ENCODE peak calls at places on chromosomes 3 and 15, in ten cellular contexts. One of them, this sample, is unnamed.

GRCh38 chr15:26630857-26631256 is 142.0 kb downstream of the GABRB3 start:
- DNase-seq in choroid plexus epithelial cell: no peak
- DNase-seq in MCF 10A: no peak
- DNase-seq in PC-3: no peak
- DNase-seq in GM23338: peak; percentile 53
- DNase-seq in B cell: no peak
- DNase-seq in endothelial cell: no peak
- DNase-seq in WTC11: peak; percentile 33
- DNase-seq in fibroblast of lung: no peak
- DNase-seq in CD8-positive, alpha-beta T cell: no peak
- DNase-seq in this sample: no peak

GRCh38 chr3:39106281-39107055 is 959 bp downstream of the GORASP1 start:
- DNase-seq in choroid plexus epithelial cell: peak; percentile 62
- DNase-seq in MCF 10A: no peak
- DNase-seq in PC-3: peak; percentile 46
- DNase-seq in GM23338: peak; percentile 61
- DNase-seq in B cell: no peak
- DNase-seq in endothelial cell: no peak
- DNase-seq in WTC11: no peak
- DNase-seq in fibroblast of lung: peak; percentile 30
- DNase-seq in CD8-positive, alpha-beta T cell: no peak
- DNase-seq in this sample: no peak

GRCh38 chr3:49903451-49904424 is at the start of gene MST1R:
- DNase-seq in choroid plexus epithelial cell: peak; percentile 29
- DNase-seq in MCF 10A: peak; percentile 94
- DNase-seq in PC-3: peak; percentile 98
- DNase-seq in GM23338: peak; percentile 98
- DNase-seq in B cell: peak; percentile 95
- DNase-seq in endothelial cell: peak; percentile 70
- DNase-seq in WTC11: peak; percentile 94
- DNase-seq in fibroblast of lung: peak; percentile 12
- DNase-seq in CD8-positive, alpha-beta T cell: peak; percentile 81
- DNase-seq in this sample: peak; percentile 83

GRCh38 chr3:43328653-43329052 is 42.3 kb downstream of the SNRK start:
- DNase-seq in choroid plexus epithelial cell: no peak
- DNase-seq in MCF 10A: no peak
- DNase-seq in PC-3: no peak
- DNase-seq in GM23338: no peak
- DNase-seq in B cell: no peak
- DNase-seq in endothelial cell: no peak
- DNase-seq in WTC11: no peak
- DNase-seq in fibroblast of lung: no peak
- DNase-seq in CD8-positive, alpha-beta T cell: no peak
- DNase-seq in this sample: no peak

GRCh38 chr3:3628676-3629328 is 170.4 kb upstream of the LRRN1 start:
- DNase-seq in choroid plexus epithelial cell: no peak
- DNase-seq in MCF 10A: no peak
- DNase-seq in PC-3: no peak
- DNase-seq in GM23338: no peak
- DNase-seq in B cell: no peak
- DNase-seq in endothelial cell: no peak
- DNase-seq in WTC11: no peak
- DNase-seq in fibroblast of lung: no peak
- DNase-seq in CD8-positive, alpha-beta T cell: no peak
- DNase-seq in this sample: no peak

GRCh38 chr15:64274541-64274940 is 81.4 kb downstream of the CSNK1G1 start:
- DNase-seq in choroid plexus epithelial cell: peak; percentile 13
- DNase-seq in MCF 10A: no peak
- DNase-seq in PC-3: no peak
- DNase-seq in GM23338: no peak
- DNase-seq in B cell: no peak
- DNase-seq in endothelial cell: no peak
- DNase-seq in WTC11: no peak
- DNase-seq in fibroblast of lung: no peak
- DNase-seq in CD8-positive, alpha-beta T cell: no peak
- DNase-seq in this sample: no peak

GRCh38 chr3:181761906-181762305 is 50.2 kb downstream of the SOX2 start:
- DNase-seq in choroid plexus epithelial cell: no peak
- DNase-seq in MCF 10A: no peak
- DNase-seq in PC-3: no peak
- DNase-seq in GM23338: no peak
- DNase-seq in B cell: no peak
- DNase-seq in endothelial cell: no peak
- DNase-seq in WTC11: no peak
- DNase-seq in fibroblast of lung: no peak
- DNase-seq in CD8-positive, alpha-beta T cell: no peak
- DNase-seq in this sample: no peak

GRCh38 chr3:59935025-59935424 is 885.2 kb upstream of the CFAP20DC start:
- DNase-seq in choroid plexus epithelial cell: no peak
- DNase-seq in MCF 10A: no peak
- DNase-seq in PC-3: no peak
- DNase-seq in GM23338: no peak
- DNase-seq in B cell: no peak
- DNase-seq in endothelial cell: no peak
- DNase-seq in WTC11: no peak
- DNase-seq in fibroblast of lung: no peak
- DNase-seq in CD8-positive, alpha-beta T cell: no peak
- DNase-seq in this sample: no peak

GRCh38 chr15:58546635-58547627 is 115.1 kb downstream of the LIPC start:
- DNase-seq in choroid plexus epithelial cell: peak; percentile 79
- DNase-seq in MCF 10A: peak; percentile 90
- DNase-seq in PC-3: peak; percentile 96
- DNase-seq in GM23338: no peak
- DNase-seq in B cell: no peak
- DNase-seq in endothelial cell: no peak
- DNase-seq in WTC11: no peak
- DNase-seq in fibroblast of lung: peak; percentile 84
- DNase-seq in CD8-positive, alpha-beta T cell: no peak
- DNase-seq in this sample: no peak

GRCh38 chr3:43926073-43926472 is 235.3 kb downstream of the ABHD5 start:
- DNase-seq in choroid plexus epithelial cell: no peak
- DNase-seq in MCF 10A: no peak
- DNase-seq in PC-3: no peak
- DNase-seq in GM23338: peak; percentile 48
- DNase-seq in B cell: no peak
- DNase-seq in endothelial cell: no peak
- DNase-seq in WTC11: peak; percentile 38
- DNase-seq in fibroblast of lung: no peak
- DNase-seq in CD8-positive, alpha-beta T cell: no peak
- DNase-seq in this sample: no peak

GRCh38 chr3:100268156-100268555 is 7.4 kb downstream of the TBC1D23 start:
- DNase-seq in choroid plexus epithelial cell: no peak
- DNase-seq in MCF 10A: no peak
- DNase-seq in PC-3: no peak
- DNase-seq in GM23338: no peak
- DNase-seq in B cell: no peak
- DNase-seq in endothelial cell: no peak
- DNase-seq in WTC11: no peak
- DNase-seq in fibroblast of lung: peak; percentile 42
- DNase-seq in CD8-positive, alpha-beta T cell: no peak
- DNase-seq in this sample: no peak

GRCh38 chr3:126968995-126969385 is 13.9 kb upstream of the PLXNA1 start:
- DNase-seq in choroid plexus epithelial cell: no peak
- DNase-seq in MCF 10A: no peak
- DNase-seq in PC-3: no peak
- DNase-seq in GM23338: no peak
- DNase-seq in B cell: no peak
- DNase-seq in endothelial cell: no peak
- DNase-seq in WTC11: no peak
- DNase-seq in fibroblast of lung: no peak
- DNase-seq in CD8-positive, alpha-beta T cell: no peak
- DNase-seq in this sample: no peak

GRCh38 chr15:64683378-64683777 is 92.0 kb downstream of the RBPMS2 start:
- DNase-seq in choroid plexus epithelial cell: no peak
- DNase-seq in MCF 10A: no peak
- DNase-seq in PC-3: no peak
- DNase-seq in GM23338: no peak
- DNase-seq in B cell: no peak
- DNase-seq in endothelial cell: no peak
- DNase-seq in WTC11: no peak
- DNase-seq in fibroblast of lung: no peak
- DNase-seq in CD8-positive, alpha-beta T cell: no peak
- DNase-seq in this sample: no peak

GRCh38 chr3:148513066-148513671 is 184.5 kb upstream of the AGTR1 start:
- DNase-seq in choroid plexus epithelial cell: peak; percentile 57
- DNase-seq in MCF 10A: no peak
- DNase-seq in PC-3: no peak
- DNase-seq in GM23338: no peak
- DNase-seq in B cell: no peak
- DNase-seq in endothelial cell: no peak
- DNase-seq in WTC11: no peak
- DNase-seq in fibroblast of lung: peak; percentile 24
- DNase-seq in CD8-positive, alpha-beta T cell: no peak
- DNase-seq in this sample: no peak

GRCh38 chr3:56860948-56861347 is 59.2 kb upstream of the ARHGEF3 start:
- DNase-seq in choroid plexus epithelial cell: no peak
- DNase-seq in MCF 10A: no peak
- DNase-seq in PC-3: no peak
- DNase-seq in GM23338: no peak
- DNase-seq in B cell: no peak
- DNase-seq in endothelial cell: no peak
- DNase-seq in WTC11: no peak
- DNase-seq in fibroblast of lung: no peak
- DNase-seq in CD8-positive, alpha-beta T cell: no peak
- DNase-seq in this sample: no peak

GRCh38 chr15:53807500-53807899 is 48.0 kb upstream of the WDR72 start:
- DNase-seq in choroid plexus epithelial cell: no peak
- DNase-seq in MCF 10A: no peak
- DNase-seq in PC-3: no peak
- DNase-seq in GM23338: no peak
- DNase-seq in B cell: no peak
- DNase-seq in endothelial cell: no peak
- DNase-seq in WTC11: no peak
- DNase-seq in fibroblast of lung: no peak
- DNase-seq in CD8-positive, alpha-beta T cell: no peak
- DNase-seq in this sample: no peak

GRCh38 chr15:53808058-53808703 is 48.7 kb upstream of the WDR72 start:
- DNase-seq in choroid plexus epithelial cell: peak; percentile 12
- DNase-seq in MCF 10A: peak; percentile 12
- DNase-seq in PC-3: peak; percentile 13
- DNase-seq in GM23338: peak; percentile 36
- DNase-seq in B cell: no peak
- DNase-seq in endothelial cell: no peak
- DNase-seq in WTC11: no peak
- DNase-seq in fibroblast of lung: peak; percentile 3
- DNase-seq in CD8-positive, alpha-beta T cell: no peak
- DNase-seq in this sample: no peak

GRCh38 chr15:53811530-53811929 is 52.1 kb upstream of the WDR72 start:
- DNase-seq in choroid plexus epithelial cell: peak; percentile 27
- DNase-seq in MCF 10A: peak; percentile 34
- DNase-seq in PC-3: peak; percentile 30
- DNase-seq in GM23338: peak; percentile 45
- DNase-seq in B cell: no peak
- DNase-seq in endothelial cell: no peak
- DNase-seq in WTC11: no peak
- DNase-seq in fibroblast of lung: peak; percentile 29
- DNase-seq in CD8-positive, alpha-beta T cell: no peak
- DNase-seq in this sample: no peak
- TF ChIP-seq CTCF in choroid plexus epithelial cell: no peak
- TF ChIP-seq CTCF in MCF 10A: peak; percentile 21
- TF ChIP-seq CTCF in PC-3: peak; percentile 51
- TF ChIP-seq CTCF in GM23338: peak; percentile 52
- TF ChIP-seq CTCF in B cell: no peak
- TF ChIP-seq CTCF in endothelial cell: no peak
- TF ChIP-seq CTCF in WTC11: no peak
- TF ChIP-seq CTCF in fibroblast of lung: peak; percentile 5
- TF ChIP-seq CTCF in CD8-positive, alpha-beta T cell: no peak
- TF ChIP-seq CTCF in this sample: no peak

GRCh38 chr3:112391648-112392047 is 58.7 kb downstream of the CD200 start:
- DNase-seq in choroid plexus epithelial cell: no peak
- DNase-seq in MCF 10A: no peak
- DNase-seq in PC-3: no peak
- DNase-seq in GM23338: no peak
- DNase-seq in B cell: no peak
- DNase-seq in endothelial cell: no peak
- DNase-seq in WTC11: no peak
- DNase-seq in fibroblast of lung: no peak
- DNase-seq in CD8-positive, alpha-beta T cell: no peak
- DNase-seq in this sample: no peak

GRCh38 chr3:112392393-112393359 is 59.7 kb downstream of the CD200 start:
- DNase-seq in choroid plexus epithelial cell: no peak
- DNase-seq in MCF 10A: no peak
- DNase-seq in PC-3: no peak
- DNase-seq in GM23338: no peak
- DNase-seq in B cell: no peak
- DNase-seq in endothelial cell: no peak
- DNase-seq in WTC11: no peak
- DNase-seq in fibroblast of lung: no peak
- DNase-seq in CD8-positive, alpha-beta T cell: no peak
- DNase-seq in this sample: no peak

GRCh38 chr3:112389961-112390360 is 57.0 kb downstream of the CD200 start:
- DNase-seq in choroid plexus epithelial cell: peak; percentile 26
- DNase-seq in MCF 10A: no peak
- DNase-seq in PC-3: no peak
- DNase-seq in GM23338: no peak
- DNase-seq in B cell: no peak
- DNase-seq in endothelial cell: no peak
- DNase-seq in WTC11: no peak
- DNase-seq in fibroblast of lung: no peak
- DNase-seq in CD8-positive, alpha-beta T cell: no peak
- DNase-seq in this sample: no peak

GRCh38 chr3:112388972-112389371 is 56.0 kb downstream of the CD200 start:
- DNase-seq in choroid plexus epithelial cell: no peak
- DNase-seq in MCF 10A: no peak
- DNase-seq in PC-3: no peak
- DNase-seq in GM23338: no peak
- DNase-seq in B cell: no peak
- DNase-seq in endothelial cell: no peak
- DNase-seq in WTC11: no peak
- DNase-seq in fibroblast of lung: no peak
- DNase-seq in CD8-positive, alpha-beta T cell: no peak
- DNase-seq in this sample: no peak

GRCh38 chr3:112390783-112391641 is 58.1 kb downstream of the CD200 start:
- DNase-seq in choroid plexus epithelial cell: peak; percentile 99
- DNase-seq in MCF 10A: peak; percentile 36
- DNase-seq in PC-3: peak; percentile 51
- DNase-seq in GM23338: peak; percentile 72
- DNase-seq in B cell: no peak
- DNase-seq in endothelial cell: no peak
- DNase-seq in WTC11: no peak
- DNase-seq in fibroblast of lung: peak; percentile 91
- DNase-seq in CD8-positive, alpha-beta T cell: no peak
- DNase-seq in this sample: no peak
- TF ChIP-seq CTCF in choroid plexus epithelial cell: no peak
- TF ChIP-seq CTCF in MCF 10A: no peak
- TF ChIP-seq CTCF in PC-3: no peak
- TF ChIP-seq CTCF in GM23338: no peak
- TF ChIP-seq CTCF in B cell: no peak
- TF ChIP-seq CTCF in endothelial cell: no peak
- TF ChIP-seq CTCF in WTC11: no peak
- TF ChIP-seq CTCF in fibroblast of lung: no peak
- TF ChIP-seq CTCF in CD8-positive, alpha-beta T cell: no peak
- TF ChIP-seq CTCF in this sample: no peak

GRCh38 chr15:75452968-75453702 is 1.6 kb upstream of the SIN3A start:
- DNase-seq in choroid plexus epithelial cell: peak; percentile 53
- DNase-seq in MCF 10A: peak; percentile 52
- DNase-seq in PC-3: peak; percentile 30
- DNase-seq in GM23338: peak; percentile 91
- DNase-seq in B cell: no peak
- DNase-seq in endothelial cell: peak; percentile 51
- DNase-seq in WTC11: peak; percentile 74
- DNase-seq in fibroblast of lung: peak; percentile 29
- DNase-seq in CD8-positive, alpha-beta T cell: peak; percentile 55
- DNase-seq in this sample: peak; percentile 59
- TF ChIP-seq CTCF in choroid plexus epithelial cell: peak; percentile 2
- TF ChIP-seq CTCF in MCF 10A: no peak
- TF ChIP-seq CTCF in PC-3: peak; percentile 30
- TF ChIP-seq CTCF in GM23338: peak; percentile 51
- TF ChIP-seq CTCF in B cell: peak; percentile 45
- TF ChIP-seq CTCF in endothelial cell: no peak
- TF ChIP-seq CTCF in WTC11: no peak
- TF ChIP-seq CTCF in fibroblast of lung: no peak
- TF ChIP-seq CTCF in CD8-positive, alpha-beta T cell: no peak
- TF ChIP-seq CTCF in this sample: no peak

GRCh38 chr15:101068961-101069734 is 150.0 kb downstream of the LRRK1 start:
- DNase-seq in choroid plexus epithelial cell: peak; percentile 74
- DNase-seq in MCF 10A: peak; percentile 53
- DNase-seq in PC-3: no peak
- DNase-seq in GM23338: peak; percentile 96
- DNase-seq in B cell: no peak
- DNase-seq in endothelial cell: peak; percentile 38
- DNase-seq in WTC11: peak; percentile 86
- DNase-seq in fibroblast of lung: peak; percentile 90
- DNase-seq in CD8-positive, alpha-beta T cell: no peak
- DNase-seq in this sample: peak; percentile 63
- TF ChIP-seq CTCF in choroid plexus epithelial cell: peak; percentile 43
- TF ChIP-seq CTCF in MCF 10A: no peak
- TF ChIP-seq CTCF in PC-3: no peak
- TF ChIP-seq CTCF in GM23338: peak; percentile 48
- TF ChIP-seq CTCF in B cell: no peak
- TF ChIP-seq CTCF in endothelial cell: peak; percentile 27
- TF ChIP-seq CTCF in WTC11: no peak
- TF ChIP-seq CTCF in fibroblast of lung: peak; percentile 37
- TF ChIP-seq CTCF in CD8-positive, alpha-beta T cell: no peak
- TF ChIP-seq CTCF in this sample: peak; percentile 35